ENCODE peak calls at places on chromosomes 2 and 18, in six cellular contexts. M is COR-L47; H is lung; D is amniotic stem cell; R is activated CD8-positive, alpha-beta memory T cell treated with anti-CD3 and anti-CD28 coated beads for 4 hours; I is stimulated activated CD4-positive, alpha-beta T cell treated with anti-CD3 and anti-CD28 coated beads, Interleukin-1b, Interleukin-23, amount 100 ng/mL, for 4 hours. P is an unnamed sample.

GRCh38 chr18:68494802-68495560 is 219.9 kb downstream of the TMX3 start:
- DNase-seq in M (no peak), H (no peak), D (peak), R (no peak), I (no peak), P (no peak)

GRCh38 chr2:136557203-136557602 is 208.1 kb upstream of the THSD7B start:
- DNase-seq in M (no peak), H (no peak), D (no peak), R (no peak), I (no peak), P (no peak)

GRCh38 chr2:210318891-210319290 is 3.9 kb upstream of the MYL1 start:
- DNase-seq in M (no peak), H (no peak), D (no peak), R (no peak), I (no peak), P (no peak)

GRCh38 chr2:18311413-18311812 is 249.0 kb downstream of the RDH14 start:
- DNase-seq in M (peak), H (no peak), D (no peak), R (no peak), I (no peak), P (peak)

GRCh38 chr18:6004119-6004518 is 108.8 kb upstream of the TMEM200C start:
- DNase-seq in M (no peak), H (no peak), D (no peak), R (no peak), I (no peak), P (no peak)

GRCh38 chr2:233448220-233448559 is 93.9 kb downstream of the DGKD start:
- DNase-seq in M (no peak), H (no peak), D (no peak), R (no peak), I (no peak), P (no peak)

GRCh38 chr2:219404954-219405353 is 13.2 kb upstream of the DES start:
- DNase-seq in M (no peak), H (no peak), D (no peak), R (no peak), I (no peak), P (no peak)

GRCh38 chr2:136065384-136065783 is 52.6 kb downstream of the CXCR4 start:
- DNase-seq in M (no peak), H (no peak), D (no peak), R (no peak), I (no peak), P (no peak)

GRCh38 chr2:136327162-136327852 is 209.4 kb upstream of the CXCR4 start:
- DNase-seq in M (peak), H (no peak), D (no peak), R (peak), I (peak), P (peak)

GRCh38 chr2:69087211-69087911 is 74.4 kb downstream of the ANTXR1 start:
- DNase-seq in M (no peak), H (no peak), D (no peak), R (no peak), I (no peak), P (no peak)

GRCh38 chr18:29271496-29271895 is 1094.6 kb upstream of the CDH2 start:
- DNase-seq in M (no peak), H (no peak), D (no peak), R (no peak), I (no peak), P (no peak)